ENCODE peak calls at places on chromosomes 11 and 22, in four cellular contexts. One of them, this sample, is unnamed.

GRCh38 chr22:42754658-42755057 is 34.0 kb upstream of the A4GALT start:
- DNase-seq in lung: no peak
- DNase-seq in body of pancreas: peak; percentile 65
- DNase-seq in SK-N-SH: no peak
- DNase-seq in this sample: peak; percentile 80

GRCh38 chr22:47918276-47918928 is 1156.0 kb downstream of the TBC1D22A start:
- DNase-seq in body of pancreas: no peak
- DNase-seq in SK-N-SH: no peak
- DNase-seq in lung: no peak
- DNase-seq in this sample: no peak

GRCh38 chr22:48980409-48980808 is 847.3 kb downstream of the BRD1 start:
- DNase-seq in lung: no peak
- DNase-seq in SK-N-SH: no peak
- DNase-seq in body of pancreas: no peak
- DNase-seq in this sample: no peak

GRCh38 chr11:33868646-33869461 is 23.0 kb downstream of the LMO2 start:
- DNase-seq in SK-N-SH: no peak
- DNase-seq in body of pancreas: no peak
- DNase-seq in lung: no peak
- DNase-seq in this sample: no peak

GRCh38 chr22:45844009-45844408 is 133.0 kb downstream of the WNT7B start:
- DNase-seq in SK-N-SH: no peak
- DNase-seq in lung: no peak
- DNase-seq in body of pancreas: no peak
- DNase-seq in this sample: no peak

GRCh38 chr11:36090351-36091245 is 146.7 kb downstream of the LDLRAD3 start:
- DNase-seq in SK-N-SH: no peak
- DNase-seq in body of pancreas: no peak
- DNase-seq in lung: no peak
- DNase-seq in this sample: no peak

GRCh38 chr22:21942407-21942895 is 10.2 kb downstream of the PPM1F start:
- DNase-seq in lung: peak; percentile 72
- DNase-seq in body of pancreas: peak; percentile 47
- DNase-seq in SK-N-SH: no peak
- DNase-seq in this sample: peak; percentile 38

GRCh38 chr11:134373591-134374052 is 38.4 kb downstream of the B3GAT1 start:
- DNase-seq in body of pancreas: no peak
- DNase-seq in SK-N-SH: no peak
- DNase-seq in lung: no peak
- DNase-seq in this sample: no peak

GRCh38 chr11:47148903-47149535 is 27.7 kb downstream of the ARFGAP2 start:
- DNase-seq in lung: no peak
- DNase-seq in SK-N-SH: no peak
- DNase-seq in body of pancreas: peak; percentile 92
- DNase-seq in this sample: peak; percentile 68

GRCh38 chr11:73656985-73657384 is 10.6 kb downstream of the PLEKHB1 start:
- DNase-seq in SK-N-SH: no peak
- DNase-seq in body of pancreas: no peak
- DNase-seq in lung: no peak
- DNase-seq in this sample: no peak

GRCh38 chr11:82757660-82758301 is 24.1 kb upstream of the FAM181B start:
- DNase-seq in SK-N-SH: no peak
- DNase-seq in lung: no peak
- DNase-seq in body of pancreas: no peak
- DNase-seq in this sample: no peak

GRCh38 chr22:38487946-38488345 is 18.2 kb downstream of the DDX17 start:
- DNase-seq in body of pancreas: no peak
- DNase-seq in SK-N-SH: no peak
- DNase-seq in lung: no peak
- DNase-seq in this sample: no peak

GRCh38 chr11:33970984-33971466 is 79.1 kb upstream of the LMO2 start:
- DNase-seq in SK-N-SH: peak; percentile 66
- DNase-seq in body of pancreas: peak; percentile 42
- DNase-seq in lung: peak; percentile 47
- DNase-seq in this sample: peak; percentile 30

GRCh38 chr11:20047006-20047405 is 113.3 kb downstream of the DBX1 start:
- DNase-seq in lung: no peak
- DNase-seq in SK-N-SH: no peak
- DNase-seq in body of pancreas: no peak
- DNase-seq in this sample: no peak

GRCh38 chr11:109929308-109929707 is 163.9 kb upstream of the ZC3H12C start:
- DNase-seq in SK-N-SH: no peak
- DNase-seq in body of pancreas: no peak
- DNase-seq in lung: no peak
- DNase-seq in this sample: no peak

GRCh38 chr22:50019316-50019715 is 6.8 kb upstream of the IL17REL start:
- DNase-seq in body of pancreas: no peak
- DNase-seq in lung: no peak
- DNase-seq in SK-N-SH: no peak
- DNase-seq in this sample: no peak

GRCh38 chr22:31691408-31691807 is 29.4 kb upstream of the PISD start:
- DNase-seq in SK-N-SH: no peak
- DNase-seq in body of pancreas: no peak
- DNase-seq in lung: no peak
- DNase-seq in this sample: no peak

GRCh38 chr22:27430799-27431480 is 370.6 kb downstream of the MN1 start:
- DNase-seq in lung: no peak
- DNase-seq in SK-N-SH: no peak
- DNase-seq in body of pancreas: no peak
- DNase-seq in this sample: no peak

GRCh38 chr11:87259731-87260130 is 222.0 kb downstream of the TMEM135 start:
- DNase-seq in SK-N-SH: no peak
- DNase-seq in lung: no peak
- DNase-seq in body of pancreas: no peak
- DNase-seq in this sample: no peak

GRCh38 chr11:18720086-18720810 is 5.7 kb downstream of the IGSF22 start:
- DNase-seq in body of pancreas: no peak
- DNase-seq in lung: no peak
- DNase-seq in SK-N-SH: no peak
- DNase-seq in this sample: no peak

GRCh38 chr11:69912911-69913451 is 93.8 kb upstream of the FGF3 start:
- DNase-seq in body of pancreas: peak; percentile 11
- DNase-seq in lung: no peak
- DNase-seq in SK-N-SH: peak; percentile 66
- DNase-seq in this sample: no peak
- TF ChIP-seq CTCF in body of pancreas: no peak
- TF ChIP-seq CTCF in lung: no peak
- TF ChIP-seq CTCF in SK-N-SH: peak; percentile 42
- TF ChIP-seq CTCF in this sample: no peak

GRCh38 chr11:62588966-62589637 is 2.2 kb downstream of the TUT1 start:
- DNase-seq in lung: no peak
- DNase-seq in SK-N-SH: no peak
- DNase-seq in body of pancreas: no peak
- DNase-seq in this sample: no peak
- H3K36me3 ChIP-seq in lung: peaks cover 20% of the 10 kb centered on the region
- H3K36me3 ChIP-seq in SK-N-SH: peaks cover 30% of the 10 kb centered on the region
- H3K36me3 ChIP-seq in body of pancreas: peaks cover 8% of the 10 kb centered on the region
- H3K36me3 ChIP-seq in this sample: peaks cover 24% of the 10 kb centered on the region

DNA sequence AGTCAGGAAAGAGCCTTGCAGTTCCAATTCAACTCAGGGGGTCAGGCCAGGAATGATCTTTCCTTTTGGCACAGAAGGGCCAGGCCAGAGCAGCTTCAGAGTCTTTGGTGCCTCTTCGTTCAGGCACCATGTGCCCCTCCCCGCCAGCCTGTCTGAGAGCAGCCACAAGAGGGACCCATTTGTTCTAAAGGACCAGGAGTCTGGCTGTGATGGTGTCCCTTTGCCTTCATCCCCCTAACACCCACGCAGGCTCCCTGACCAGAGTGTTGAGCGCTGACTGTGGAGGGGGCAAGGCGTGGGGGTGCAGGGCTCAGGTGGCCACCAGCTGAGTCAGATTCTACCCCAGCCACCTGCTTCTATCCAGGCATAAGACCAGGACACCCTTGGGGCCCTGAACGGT is 156.4 kb downstream of the TTC17 start:
- DNase-seq in lung: no peak
- DNase-seq in SK-N-SH: peak; percentile 31
- DNase-seq in body of pancreas: no peak
- DNase-seq in this sample: no peak
- TF ChIP-seq CTCF in lung: no peak
- TF ChIP-seq CTCF in SK-N-SH: no peak
- TF ChIP-seq CTCF in body of pancreas: no peak
- TF ChIP-seq CTCF in this sample: no peak

GRCh38 chr11:10494636-10495463 is 39.8 kb downstream of the AMPD3 start:
- DNase-seq in body of pancreas: no peak
- DNase-seq in lung: peak; percentile 25
- DNase-seq in SK-N-SH: no peak
- DNase-seq in this sample: no peak
- H3K36me3 ChIP-seq in body of pancreas: no peaks in the 10 kb centered on the region
- H3K36me3 ChIP-seq in lung: peaks cover 30% of the 10 kb centered on the region
- H3K36me3 ChIP-seq in SK-N-SH: no peaks in the 10 kb centered on the region
- H3K36me3 ChIP-seq in this sample: peaks cover 21% of the 10 kb centered on the region

GRCh38 chr22:24555496-24556253 is at the start of gene SNRPD3:
- DNase-seq in lung: peak; percentile 93
- DNase-seq in SK-N-SH: peak; percentile 86
- DNase-seq in body of pancreas: peak; percentile 94
- DNase-seq in this sample: peak; percentile 94
- TF ChIP-seq CTCF in lung: no peak
- TF ChIP-seq CTCF in SK-N-SH: no peak
- TF ChIP-seq CTCF in body of pancreas: peak; percentile 57
- TF ChIP-seq CTCF in this sample: no peak

GRCh38 chr22:20825624-20826023 is 33.0 kb downstream of the PI4KA start:
- DNase-seq in lung: no peak
- DNase-seq in body of pancreas: no peak
- DNase-seq in SK-N-SH: no peak
- DNase-seq in this sample: no peak

GRCh38 chr22:20819471-20819870 is 39.1 kb downstream of the PI4KA start:
- DNase-seq in SK-N-SH: no peak
- DNase-seq in lung: no peak
- DNase-seq in body of pancreas: no peak
- DNase-seq in this sample: no peak

GRCh38 chr22:20818471-20818870 is 40.1 kb downstream of the PI4KA start:
- DNase-seq in SK-N-SH: no peak
- DNase-seq in lung: no peak
- DNase-seq in body of pancreas: no peak
- DNase-seq in this sample: no peak

GRCh38 chr22:20823264-20823663 is 35.3 kb downstream of the PI4KA start:
- DNase-seq in body of pancreas: no peak
- DNase-seq in SK-N-SH: no peak
- DNase-seq in lung: no peak
- DNase-seq in this sample: no peak

DNA sequence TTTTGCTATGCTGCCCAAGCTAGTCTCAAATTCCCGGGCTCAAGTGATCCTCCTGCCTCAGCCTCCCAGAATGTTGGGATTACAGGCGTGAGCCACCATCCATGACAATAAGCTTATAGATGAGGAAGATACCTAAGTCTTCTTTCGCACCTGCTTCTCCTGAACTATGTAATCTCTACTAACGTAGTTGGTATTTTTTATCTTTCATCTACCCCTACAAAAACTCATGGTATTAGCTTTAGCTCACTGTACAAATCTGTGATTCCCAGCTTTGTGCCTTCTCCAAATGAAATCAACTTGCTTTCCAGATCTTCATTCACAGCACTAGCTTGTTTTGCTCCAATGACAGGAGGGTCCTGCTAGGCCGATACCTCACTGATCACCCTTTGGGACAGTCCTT is 36.4 kb downstream of the PI4KA start:
- DNase-seq in lung: no peak
- DNase-seq in SK-N-SH: no peak
- DNase-seq in body of pancreas: no peak
- DNase-seq in this sample: no peak
- H3K36me3 ChIP-seq in lung: peaks cover 29% of the 10 kb centered on the region
- H3K36me3 ChIP-seq in SK-N-SH: peaks cover 17% of the 10 kb centered on the region
- H3K36me3 ChIP-seq in body of pancreas: no peaks in the 10 kb centered on the region
- H3K36me3 ChIP-seq in this sample: peaks cover 28% of the 10 kb centered on the region